ENCODE peak calls at places on chromosomes 7 and 10, in ten cellular contexts. One of them, this sample, is unnamed.

GRCh38 chr10:99804471-99804870 is 22.0 kb downstream of the ABCC2 start:
- DNase-seq in OCI-LY7: no peak
- DNase-seq in neuronal stem cell: no peak
- DNase-seq in K562: no peak
- DNase-seq in CD8-positive, alpha-beta memory T cell: no peak
- DNase-seq in transverse colon: no peak
- DNase-seq in left ventricle myocardium inferior: no peak
- DNase-seq in astrocyte: no peak
- DNase-seq in fibroblast of lung: no peak
- DNase-seq in effector memory CD4-positive, alpha-beta T cell: no peak
- DNase-seq in this sample: no peak

GRCh38 chr7:15571303-15571878 is 9.6 kb upstream of the AGMO start:
- DNase-seq in OCI-LY7: no peak
- DNase-seq in neuronal stem cell: no peak
- DNase-seq in K562: no peak
- DNase-seq in CD8-positive, alpha-beta memory T cell: no peak
- DNase-seq in transverse colon: no peak
- DNase-seq in left ventricle myocardium inferior: no peak
- DNase-seq in astrocyte: peak; percentile 26
- DNase-seq in fibroblast of lung: peak; percentile 42
- DNase-seq in effector memory CD4-positive, alpha-beta T cell: no peak
- DNase-seq in this sample: no peak

GRCh38 chr7:47991741-47992311 is 12.4 kb upstream of the HUS1 start:
- DNase-seq in OCI-LY7: peak; percentile 90
- DNase-seq in neuronal stem cell: peak; percentile 70
- DNase-seq in K562: peak; percentile 74
- DNase-seq in CD8-positive, alpha-beta memory T cell: peak; percentile 75
- DNase-seq in transverse colon: peak; percentile 89
- DNase-seq in left ventricle myocardium inferior: peak; percentile 88
- DNase-seq in astrocyte: peak; percentile 52
- DNase-seq in fibroblast of lung: peak; percentile 75
- DNase-seq in effector memory CD4-positive, alpha-beta T cell: peak; percentile 68
- DNase-seq in this sample: peak; percentile 70

GRCh38 chr7:101880536-101881443 is 63.4 kb downstream of the CUX1 start:
- DNase-seq in OCI-LY7: no peak
- DNase-seq in neuronal stem cell: no peak
- DNase-seq in K562: peak; percentile 31
- DNase-seq in CD8-positive, alpha-beta memory T cell: no peak
- DNase-seq in transverse colon: no peak
- DNase-seq in left ventricle myocardium inferior: no peak
- DNase-seq in astrocyte: peak; percentile 94
- DNase-seq in fibroblast of lung: peak; percentile 93
- DNase-seq in effector memory CD4-positive, alpha-beta T cell: no peak
- DNase-seq in this sample: no peak

GRCh38 chr7:66769833-66770512 is 29.4 kb downstream of the RABGEF1 start:
- DNase-seq in OCI-LY7: peak; percentile 25
- DNase-seq in neuronal stem cell: no peak
- DNase-seq in K562: no peak
- DNase-seq in CD8-positive, alpha-beta memory T cell: no peak
- DNase-seq in transverse colon: no peak
- DNase-seq in left ventricle myocardium inferior: no peak
- DNase-seq in astrocyte: no peak
- DNase-seq in fibroblast of lung: peak; percentile 25
- DNase-seq in effector memory CD4-positive, alpha-beta T cell: no peak
- DNase-seq in this sample: peak; percentile 29

GRCh38 chr7:24701232-24701898 is 55.9 kb downstream of the GSDME start:
- DNase-seq in OCI-LY7: no peak
- DNase-seq in neuronal stem cell: no peak
- DNase-seq in K562: no peak
- DNase-seq in CD8-positive, alpha-beta memory T cell: no peak
- DNase-seq in transverse colon: no peak
- DNase-seq in left ventricle myocardium inferior: no peak
- DNase-seq in astrocyte: peak; percentile 94
- DNase-seq in fibroblast of lung: peak; percentile 96
- DNase-seq in effector memory CD4-positive, alpha-beta T cell: no peak
- DNase-seq in this sample: no peak

GRCh38 chr7:149559711-149560110 is 62.1 kb upstream of the ZNF746 start:
- DNase-seq in OCI-LY7: no peak
- DNase-seq in neuronal stem cell: no peak
- DNase-seq in K562: no peak
- DNase-seq in CD8-positive, alpha-beta memory T cell: no peak
- DNase-seq in transverse colon: no peak
- DNase-seq in left ventricle myocardium inferior: no peak
- DNase-seq in astrocyte: peak; percentile 59
- DNase-seq in fibroblast of lung: peak; percentile 64
- DNase-seq in effector memory CD4-positive, alpha-beta T cell: no peak
- DNase-seq in this sample: no peak

GRCh38 chr10:123331438-123331837 is 177.2 kb downstream of the BUB3 start:
- DNase-seq in OCI-LY7: no peak
- DNase-seq in neuronal stem cell: no peak
- DNase-seq in K562: no peak
- DNase-seq in CD8-positive, alpha-beta memory T cell: no peak
- DNase-seq in transverse colon: no peak
- DNase-seq in left ventricle myocardium inferior: no peak
- DNase-seq in astrocyte: peak; percentile 60
- DNase-seq in fibroblast of lung: peak; percentile 72
- DNase-seq in effector memory CD4-positive, alpha-beta T cell: no peak
- DNase-seq in this sample: no peak

GRCh38 chr7:7427363-7427762 is 108.3 kb downstream of the COL28A1 start:
- DNase-seq in OCI-LY7: no peak
- DNase-seq in neuronal stem cell: no peak
- DNase-seq in K562: no peak
- DNase-seq in CD8-positive, alpha-beta memory T cell: no peak
- DNase-seq in transverse colon: no peak
- DNase-seq in left ventricle myocardium inferior: no peak
- DNase-seq in astrocyte: no peak
- DNase-seq in fibroblast of lung: no peak
- DNase-seq in effector memory CD4-positive, alpha-beta T cell: no peak
- DNase-seq in this sample: no peak

GRCh38 chr10:48224979-48225560 is 49.4 kb downstream of the FRMPD2 start:
- DNase-seq in OCI-LY7: no peak
- DNase-seq in neuronal stem cell: no peak
- DNase-seq in K562: no peak
- DNase-seq in CD8-positive, alpha-beta memory T cell: no peak
- DNase-seq in transverse colon: no peak
- DNase-seq in left ventricle myocardium inferior: no peak
- DNase-seq in astrocyte: no peak
- DNase-seq in fibroblast of lung: peak; percentile 5
- DNase-seq in effector memory CD4-positive, alpha-beta T cell: no peak
- DNase-seq in this sample: no peak

GRCh38 chr7:70787275-70787674 is 344.7 kb upstream of the GALNT17 start:
- DNase-seq in OCI-LY7: no peak
- DNase-seq in neuronal stem cell: no peak
- DNase-seq in K562: no peak
- DNase-seq in CD8-positive, alpha-beta memory T cell: no peak
- DNase-seq in transverse colon: no peak
- DNase-seq in left ventricle myocardium inferior: no peak
- DNase-seq in astrocyte: no peak
- DNase-seq in fibroblast of lung: no peak
- DNase-seq in effector memory CD4-positive, alpha-beta T cell: no peak
- DNase-seq in this sample: no peak

GRCh38 chr7:77867208-77867915 is 68.8 kb downstream of the PHTF2 start:
- DNase-seq in OCI-LY7: no peak
- DNase-seq in neuronal stem cell: no peak
- DNase-seq in K562: no peak
- DNase-seq in CD8-positive, alpha-beta memory T cell: no peak
- DNase-seq in transverse colon: no peak
- DNase-seq in left ventricle myocardium inferior: no peak
- DNase-seq in astrocyte: peak; percentile 63
- DNase-seq in fibroblast of lung: peak; percentile 71
- DNase-seq in effector memory CD4-positive, alpha-beta T cell: no peak
- DNase-seq in this sample: no peak

DNA sequence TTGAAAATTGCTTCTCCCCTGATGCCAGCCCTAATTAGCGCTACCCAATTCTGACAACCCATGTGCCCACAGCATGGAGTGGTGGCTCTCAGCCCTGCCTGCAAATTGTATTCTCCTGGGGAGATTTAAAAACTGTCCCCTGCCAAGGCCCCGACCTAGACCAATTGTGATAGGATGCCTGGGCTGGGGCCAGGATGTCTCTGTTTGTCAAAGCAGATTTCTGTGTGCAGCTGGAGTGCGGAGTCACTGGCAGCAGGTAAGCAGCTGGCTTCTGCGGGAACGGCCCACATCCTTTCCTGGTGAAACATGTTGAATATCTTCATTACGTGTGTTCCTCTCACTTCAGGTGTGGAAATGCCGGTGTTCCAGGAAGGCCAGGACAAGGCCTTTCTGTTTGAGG is 238.6 kb downstream of the WDR37 start:
- DNase-seq in OCI-LY7: no peak
- DNase-seq in neuronal stem cell: no peak
- DNase-seq in K562: no peak
- DNase-seq in CD8-positive, alpha-beta memory T cell: no peak
- DNase-seq in transverse colon: no peak
- DNase-seq in left ventricle myocardium inferior: no peak
- DNase-seq in astrocyte: no peak
- DNase-seq in fibroblast of lung: no peak
- DNase-seq in effector memory CD4-positive, alpha-beta T cell: no peak
- DNase-seq in this sample: no peak
- H3K4me1 ChIP-seq in OCI-LY7: no peaks in the 10 kb centered on the region
- H3K4me1 ChIP-seq in neuronal stem cell: peaks cover 9% of the 10 kb centered on the region
- H3K4me1 ChIP-seq in K562: no peaks in the 10 kb centered on the region
- H3K4me1 ChIP-seq in CD8-positive, alpha-beta memory T cell: no peaks in the 10 kb centered on the region
- H3K4me1 ChIP-seq in transverse colon: no peaks in the 10 kb centered on the region
- H3K4me1 ChIP-seq in left ventricle myocardium inferior: no peaks in the 10 kb centered on the region
- H3K4me1 ChIP-seq in astrocyte: peaks cover 1% of the 10 kb centered on the region
- H3K4me1 ChIP-seq in fibroblast of lung: no peaks in the 10 kb centered on the region
- H3K4me1 ChIP-seq in effector memory CD4-positive, alpha-beta T cell: no peaks in the 10 kb centered on the region
- H3K4me1 ChIP-seq in this sample: no peaks in the 10 kb centered on the region

DNA sequence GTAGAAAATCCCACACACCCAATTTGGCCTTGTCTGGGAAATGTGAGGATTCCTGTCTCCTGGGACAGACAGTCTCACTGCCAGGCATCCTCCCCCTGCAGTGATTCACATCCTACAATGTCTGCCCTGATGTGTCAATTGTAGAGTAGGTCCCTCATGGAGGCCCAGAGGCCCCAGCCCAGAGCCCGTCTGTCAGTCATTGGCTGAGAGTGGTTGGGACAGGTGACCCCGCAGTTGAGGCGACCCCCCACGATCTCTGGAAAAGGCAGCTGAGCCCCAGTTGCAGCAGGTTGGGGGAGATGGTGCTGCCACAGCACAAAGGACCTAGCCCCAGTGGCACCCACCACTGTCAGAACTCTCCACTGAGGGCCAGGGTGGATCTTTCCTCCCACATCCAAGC is 84.3 kb upstream of the INSIG1 start:
- DNase-seq in OCI-LY7: no peak
- DNase-seq in neuronal stem cell: no peak
- DNase-seq in K562: no peak
- DNase-seq in CD8-positive, alpha-beta memory T cell: no peak
- DNase-seq in transverse colon: no peak
- DNase-seq in left ventricle myocardium inferior: no peak
- DNase-seq in astrocyte: peak; percentile 29
- DNase-seq in fibroblast of lung: peak; percentile 50
- DNase-seq in effector memory CD4-positive, alpha-beta T cell: no peak
- DNase-seq in this sample: no peak
- H3K27ac ChIP-seq in OCI-LY7: no peak overlapping the region
- H3K27ac ChIP-seq in neuronal stem cell: no peak overlapping the region
- H3K27ac ChIP-seq in K562: no peak overlapping the region
- H3K27ac ChIP-seq in CD8-positive, alpha-beta memory T cell: no peak overlapping the region
- H3K27ac ChIP-seq in transverse colon: no peak overlapping the region
- H3K27ac ChIP-seq in left ventricle myocardium inferior: no peak overlapping the region
- H3K27ac ChIP-seq in astrocyte: peak overlapping the region; percentile 48
- H3K27ac ChIP-seq in fibroblast of lung: no peak overlapping the region
- H3K27ac ChIP-seq in effector memory CD4-positive, alpha-beta T cell: no peak overlapping the region
- H3K27ac ChIP-seq in this sample: no peak overlapping the region

GRCh38 chr10:79243211-79244067 is 103.8 kb upstream of the PPIF start:
- DNase-seq in OCI-LY7: peak; percentile 81
- DNase-seq in neuronal stem cell: peak; percentile 71
- DNase-seq in K562: no peak
- DNase-seq in CD8-positive, alpha-beta memory T cell: peak; percentile 43
- DNase-seq in transverse colon: peak; percentile 63
- DNase-seq in left ventricle myocardium inferior: no peak
- DNase-seq in astrocyte: no peak
- DNase-seq in fibroblast of lung: peak; percentile 51
- DNase-seq in effector memory CD4-positive, alpha-beta T cell: peak; percentile 38
- DNase-seq in this sample: no peak
- H3K4me3 ChIP-seq in OCI-LY7: peak overlapping the region; percentile 76
- H3K4me3 ChIP-seq in neuronal stem cell: peak overlapping the region; percentile 52
- H3K4me3 ChIP-seq in K562: no peak overlapping the region
- H3K4me3 ChIP-seq in CD8-positive, alpha-beta memory T cell: peak overlapping the region; percentile 43
- H3K4me3 ChIP-seq in transverse colon: peak overlapping the region; percentile 48
- H3K4me3 ChIP-seq in left ventricle myocardium inferior: peak overlapping the region; percentile 70
- H3K4me3 ChIP-seq in astrocyte: peak overlapping the region; percentile 20
- H3K4me3 ChIP-seq in fibroblast of lung: peak overlapping the region; percentile 51
- H3K4me3 ChIP-seq in effector memory CD4-positive, alpha-beta T cell: peak overlapping the region; percentile 62
- H3K4me3 ChIP-seq in this sample: peak overlapping the region; percentile 57

GRCh38 chr10:74026428-74026979 is 28.6 kb downstream of the VCL start:
- DNase-seq in OCI-LY7: no peak
- DNase-seq in neuronal stem cell: no peak
- DNase-seq in K562: no peak
- DNase-seq in CD8-positive, alpha-beta memory T cell: no peak
- DNase-seq in transverse colon: no peak
- DNase-seq in left ventricle myocardium inferior: no peak
- DNase-seq in astrocyte: no peak
- DNase-seq in fibroblast of lung: peak; percentile 36
- DNase-seq in effector memory CD4-positive, alpha-beta T cell: no peak
- DNase-seq in this sample: no peak
- H3K4me1 ChIP-seq in OCI-LY7: no peaks in the 10 kb centered on the region
- H3K4me1 ChIP-seq in neuronal stem cell: peaks cover 2% of the 10 kb centered on the region
- H3K4me1 ChIP-seq in K562: peaks cover 19% of the 10 kb centered on the region
- H3K4me1 ChIP-seq in CD8-positive, alpha-beta memory T cell: peaks cover 15% of the 10 kb centered on the region
- H3K4me1 ChIP-seq in transverse colon: peaks cover 18% of the 10 kb centered on the region
- H3K4me1 ChIP-seq in left ventricle myocardium inferior: peaks cover 89% of the 10 kb centered on the region
- H3K4me1 ChIP-seq in astrocyte: peaks cover 42% of the 10 kb centered on the region
- H3K4me1 ChIP-seq in fibroblast of lung: peaks cover 33% of the 10 kb centered on the region
- H3K4me1 ChIP-seq in effector memory CD4-positive, alpha-beta T cell: peaks cover 2% of the 10 kb centered on the region
- H3K4me1 ChIP-seq in this sample: no peaks in the 10 kb centered on the region

DNA sequence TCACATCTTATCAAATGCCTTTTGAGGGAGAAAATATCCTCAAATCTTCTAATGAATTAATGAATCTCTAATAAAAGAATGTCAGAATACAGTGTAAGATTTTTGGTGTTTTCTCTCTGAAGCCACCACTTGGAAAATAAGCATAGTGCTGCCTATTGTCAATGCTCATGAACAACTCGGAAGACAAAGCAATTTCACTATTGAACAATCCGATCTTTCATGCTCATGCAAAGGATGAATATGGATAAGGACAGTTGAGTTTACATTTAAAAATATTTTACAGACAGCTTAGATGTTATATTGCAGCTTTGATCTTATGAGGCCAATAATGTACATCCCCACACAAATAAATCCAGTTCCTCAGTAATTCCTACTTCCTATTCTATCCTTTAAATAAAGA is 40.6 kb downstream of the MAGI2 start:
- DNase-seq in OCI-LY7: no peak
- DNase-seq in neuronal stem cell: no peak
- DNase-seq in K562: no peak
- DNase-seq in CD8-positive, alpha-beta memory T cell: no peak
- DNase-seq in transverse colon: no peak
- DNase-seq in left ventricle myocardium inferior: no peak
- DNase-seq in astrocyte: no peak
- DNase-seq in fibroblast of lung: no peak
- DNase-seq in effector memory CD4-positive, alpha-beta T cell: no peak
- DNase-seq in this sample: no peak
- H3K27ac ChIP-seq in OCI-LY7: no peak overlapping the region
- H3K27ac ChIP-seq in neuronal stem cell: no peak overlapping the region
- H3K27ac ChIP-seq in K562: no peak overlapping the region
- H3K27ac ChIP-seq in CD8-positive, alpha-beta memory T cell: no peak overlapping the region
- H3K27ac ChIP-seq in transverse colon: no peak overlapping the region
- H3K27ac ChIP-seq in left ventricle myocardium inferior: no peak overlapping the region
- H3K27ac ChIP-seq in astrocyte: no peak overlapping the region
- H3K27ac ChIP-seq in fibroblast of lung: no peak overlapping the region
- H3K27ac ChIP-seq in effector memory CD4-positive, alpha-beta T cell: no peak overlapping the region
- H3K27ac ChIP-seq in this sample: no peak overlapping the region

This sample was measured in CD4-positive, CD25-positive, alpha-beta regulatory T cell.